ENCODE peak calls at places on chromosomes 5 and 9, in seven cellular contexts. X is transverse colon, M is stomach, J is upper lobe of left lung, C is HepG2, O is K562, F is H1. P is an unnamed sample.

GRCh38 chr9:121860213-121860612 is 208.8 kb downstream of the DAB2IP start:
- DNase-seq in X (no peak), M (no peak), J (no peak), C (no peak), O (no peak), F (no peak), P (no peak)

GRCh38 chr5:137688248-137688840 is 47.5 kb downstream of the KLHL3 start:
- DNase-seq in X (no peak), M (no peak), J (no peak), C (no peak), O (no peak), F (no peak), P (no peak)

GRCh38 chr9:76717611-76718010 is 46.6 kb upstream of the PCA3 start:
- DNase-seq in X (no peak), M (no peak), J (no peak), C (no peak), O (no peak), F (no peak), P (no peak)

GRCh38 chr5:68423154-68423811 is 207.7 kb downstream of the PIK3R1 start:
- DNase-seq in X (no peak), M (no peak), J (no peak), C (no peak), O (peak; percentile 35), F (no peak), P (no peak)

GRCh38 chr9:114771901-114772300 is 33.9 kb downstream of the TNFSF15 start:
- DNase-seq in X (no peak), M (no peak), J (no peak), C (no peak), O (no peak), F (no peak), P (no peak)

GRCh38 chr5:80967500-80968181 is 7.5 kb downstream of the RASGRF2 start:
- DNase-seq in X (peak; percentile 35), M (no peak), J (no peak), C (peak; percentile 88), O (no peak), F (no peak), P (peak; percentile 81)

GRCh38 chr5:167014657-167015056 is 1276.8 kb upstream of the WWC1 start:
- DNase-seq in X (no peak), M (no peak), J (no peak), C (no peak), O (no peak), F (no peak), P (no peak)

GRCh38 chr9:13728917-13729811 is 449.7 kb upstream of the MPDZ start:
- DNase-seq in X (no peak), M (no peak), J (no peak), C (no peak), O (no peak), F (no peak), P (no peak)

GRCh38 chr5:40679071-40679997 is at the start of gene PTGER4:
- DNase-seq in X (peak; percentile 97), M (peak; percentile 96), J (peak; percentile 98), C (peak; percentile 32), O (peak; percentile 98), F (no peak), P (peak; percentile 97)

GRCh38 chr9:126722922-126723806 is 81.7 kb upstream of the ZBTB43 start:
- DNase-seq in X (peak; percentile 61), M (peak; percentile 55), J (peak; percentile 89), C (no peak), O (peak; percentile 87), F (no peak), P (peak; percentile 80)

GRCh38 chr9:81562221-81563019 is 126.9 kb downstream of the TLE1 start:
- DNase-seq in X (no peak), M (peak; percentile 62), J (no peak), C (peak; percentile 73), O (no peak), F (no peak), P (no peak)

GRCh38 chr9:79567671-79568098 is 4.1 kb upstream of the TLE4 start:
- DNase-seq in X (no peak), M (no peak), J (no peak), C (no peak), O (no peak), F (no peak), P (no peak)

GRCh38 chr5:94849821-94850736 is 231.6 kb downstream of the SLF1 start:
- DNase-seq in X (no peak), M (no peak), J (no peak), C (peak; percentile 34), O (peak; percentile 15), F (no peak), P (no peak)

GRCh38 chr5:159928122-159928960 is 12.1 kb downstream of the ADRA1B start:
- DNase-seq in X (no peak), M (no peak), J (peak; percentile 76), C (no peak), O (no peak), F (no peak), P (no peak)

GRCh38 chr9:129514497-129514867 is 106.4 kb downstream of the C9orf50 start:
- DNase-seq in X (no peak), M (no peak), J (no peak), C (no peak), O (no peak), F (no peak), P (peak; percentile 8)

DNA sequence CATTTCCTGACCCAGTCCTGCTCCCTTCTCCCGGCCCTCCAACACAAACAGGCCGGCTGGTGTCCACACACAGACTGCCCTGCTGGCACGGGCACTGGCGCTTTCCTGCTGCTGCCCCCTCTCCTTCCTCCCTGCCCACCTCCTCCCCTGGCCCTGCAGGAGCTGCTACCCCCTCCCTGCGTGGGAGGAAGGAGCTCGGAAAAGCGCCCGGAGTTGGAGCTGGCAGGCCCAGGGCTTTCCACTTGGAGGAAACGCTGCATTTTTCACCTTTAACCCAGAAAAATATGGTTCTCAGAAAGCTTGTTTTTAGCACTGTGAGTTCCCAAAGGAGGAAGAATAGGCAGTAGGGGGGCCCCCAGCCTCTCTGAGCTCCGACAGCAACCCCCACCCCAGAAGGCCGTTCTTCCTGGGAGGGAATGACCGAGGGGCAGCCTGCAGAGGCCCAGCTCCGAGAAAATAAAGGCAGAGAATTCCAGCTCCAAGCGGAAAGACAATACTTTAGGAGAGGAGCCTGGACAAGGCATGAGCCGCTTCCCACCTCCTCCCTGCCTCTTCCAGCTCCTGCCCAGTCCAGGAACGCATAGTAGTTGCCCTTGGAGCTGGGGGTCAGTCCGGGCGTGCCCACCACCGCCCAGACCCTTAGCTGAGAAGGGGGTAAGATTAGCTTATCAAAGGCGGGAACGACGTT is 88.9 kb downstream of the LIFR start:
- DNase-seq in X (no peak), M (peak; percentile 38), J (peak; percentile 72), C (no peak), O (no peak), F (no peak), P (peak; percentile 84)
- TF ChIP-seq EP300 in X (no peak), M (no peak), J (no peak), C (no peak), O (no peak), F (no peak), P (no peak)

GRCh38 chr5:150658699-150659265 is 2.3 kb upstream of the MYOZ3 start:
- DNase-seq in X (no peak), M (no peak), J (no peak), C (no peak), O (no peak), F (no peak), P (peak; percentile 56)
- TF ChIP-seq POLR2AphosphoS5 in X (no peak), M (no peak), J (no peak), C (no peak), O (no peak), F (no peak), P (no peak)

GRCh38 chr9:111726949-111727348 is 65.5 kb downstream of the GNG10 start:
- DNase-seq in X (no peak), M (no peak), J (no peak), C (no peak), O (no peak), F (no peak), P (no peak)

GRCh38 chr9:111730937-111731567 is 63.7 kb downstream of the SHOC1 start:
- DNase-seq in X (no peak), M (no peak), J (no peak), C (peak; percentile 20), O (no peak), F (no peak), P (no peak)

GRCh38 chr9:111728143-111728542 is 66.6 kb downstream of the SHOC1 start:
- DNase-seq in X (no peak), M (no peak), J (no peak), C (no peak), O (no peak), F (no peak), P (no peak)

GRCh38 chr9:111731916-111732315 is 62.8 kb downstream of the SHOC1 start:
- DNase-seq in X (no peak), M (no peak), J (no peak), C (no peak), O (no peak), F (no peak), P (no peak)

DNA sequence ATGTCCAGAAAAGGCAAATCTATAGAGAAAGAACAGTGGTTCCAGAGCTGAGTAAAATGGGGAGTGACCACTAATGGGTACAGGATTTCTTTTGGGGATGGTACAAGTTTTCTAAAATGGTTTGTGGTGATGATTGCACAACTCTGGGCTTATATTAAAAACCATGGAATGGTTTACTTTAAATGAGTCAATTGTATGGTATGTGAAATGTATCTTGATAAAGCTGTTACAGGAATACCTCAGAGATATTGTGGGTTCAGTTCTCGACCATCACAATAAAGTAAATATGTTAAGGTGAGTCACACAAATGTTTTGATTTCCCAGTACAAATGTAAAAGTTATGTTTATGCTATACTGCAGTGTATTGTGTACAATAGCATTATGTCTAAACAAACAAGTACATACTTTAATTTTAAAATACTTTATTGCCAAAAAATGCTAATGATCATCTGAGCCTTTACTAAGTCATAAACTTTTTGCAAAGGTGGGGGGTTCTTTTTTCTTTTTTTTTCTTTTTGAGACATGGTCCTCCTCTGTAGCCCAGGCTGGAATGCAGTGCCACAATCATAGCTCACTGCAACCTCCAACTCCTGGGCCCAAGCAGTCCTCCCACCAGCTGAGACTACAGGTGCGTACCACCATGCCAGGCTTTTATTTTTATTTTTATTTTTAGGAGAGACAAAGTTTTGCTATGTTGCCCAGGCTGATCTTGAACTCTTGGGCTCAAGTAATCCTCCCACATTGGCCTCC is 65.9 kb downstream of the SHOC1 start:
- DNase-seq in X (no peak), M (no peak), J (no peak), C (peak; percentile 59), O (no peak), F (no peak), P (no peak)
- TF ChIP-seq EP300 in X (no peak), M (no peak), J (no peak), C (no peak), O (no peak), F (no peak), P (no peak)

DNA sequence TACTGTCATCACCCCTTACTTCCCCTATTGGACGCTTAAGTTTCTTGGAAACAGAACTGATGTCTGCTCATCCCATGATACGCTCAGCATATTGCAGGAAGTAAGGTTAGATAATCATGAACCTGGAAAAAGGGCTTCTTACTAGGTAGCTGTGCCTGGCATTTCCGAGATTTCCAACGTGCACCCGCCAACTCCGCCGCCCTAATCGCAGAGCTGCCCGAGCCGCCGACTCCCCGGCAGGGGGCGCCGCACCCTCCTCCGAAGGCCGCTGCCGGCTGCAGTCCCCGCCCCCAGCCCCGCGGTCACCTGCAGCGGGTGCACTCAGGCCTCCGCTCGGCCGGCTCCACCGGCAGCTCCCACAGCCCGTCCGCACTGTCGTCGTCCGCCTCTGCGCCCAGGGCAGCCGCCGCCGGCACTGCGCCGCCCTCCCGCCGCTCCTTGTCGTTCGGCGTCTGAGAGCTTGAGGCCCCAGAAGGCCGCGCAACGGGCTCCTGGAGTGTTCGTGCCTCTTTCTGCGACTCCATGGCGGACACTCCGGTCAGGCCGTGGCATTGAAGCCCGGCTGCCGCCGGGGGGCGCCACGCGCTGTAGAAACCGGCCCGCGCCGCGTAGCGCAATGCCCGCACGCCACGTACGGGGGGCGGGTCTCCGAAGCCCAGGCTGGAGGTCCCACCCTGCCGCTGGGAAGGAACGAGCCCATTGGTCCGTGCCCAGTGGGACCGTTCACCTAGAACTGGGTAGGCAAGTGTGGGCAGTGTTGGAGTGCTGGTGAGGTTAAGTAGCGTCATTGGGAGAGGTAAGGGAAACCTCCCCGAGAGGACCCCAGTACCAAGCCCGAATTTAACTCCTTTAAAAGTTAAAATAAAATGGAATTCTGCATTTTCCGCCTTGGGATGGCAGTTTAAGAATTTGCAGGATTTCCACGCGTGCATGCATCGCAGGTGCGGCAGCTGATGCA is at the start of gene DTWD2:
- DNase-seq in X (peak; percentile 96), M (peak; percentile 96), J (peak; percentile 99), C (peak; percentile 92), O (peak; percentile 91), F (peak; percentile 92), P (peak; percentile 93)
- TF ChIP-seq POLR2AphosphoS5 in X (peak; percentile 67), M (peak; percentile 72), J (peak; percentile 33), C (peak; percentile 78), O (peak; percentile 50), F (peak; percentile 67), P (no peak)